ENCODE peak calls at places on chromosomes 5 and 9, in seven cellular contexts. G is NCI-H1417; Q is stimulated activated CD4-positive, alpha-beta T cell treated with anti-CD3 and anti-CD28 coated beads, Interleukin-15, amount 100 ng/mL, for 1 hour; V is cardiac septum; A is GOT3; Y is RWPE1; S is fibroblast of mammary gland. W is an unnamed sample.

GRCh38 chr5:83011990-83012389 is 65.2 kb downstream of the TMEM167A start:
- DNase-seq in S (no peak), V (no peak), A (no peak), G (no peak), Q (no peak), Y (no peak), W (no peak)

GRCh38 chr5:96381526-96381925 is 51.5 kb downstream of the PCSK1 start:
- DNase-seq in Y (no peak), V (no peak), Q (no peak), S (no peak), G (peak; percentile 72), A (no peak), W (no peak)

GRCh38 chr9:135666534-135667402 is 3.7 kb downstream of the LCN9 start:
- DNase-seq in Q (no peak), Y (no peak), S (no peak), A (no peak), V (peak; percentile 58), G (no peak), W (no peak)

GRCh38 chr9:98121096-98121495 is 2.1 kb upstream of the TRIM14 start:
- DNase-seq in Q (no peak), V (no peak), G (no peak), A (no peak), Y (peak; percentile 64), S (peak; percentile 22), W (no peak)

GRCh38 chr5:143248822-143249579 is 154.5 kb downstream of the NR3C1 start:
- DNase-seq in V (no peak), Q (no peak), Y (peak; percentile 81), S (peak; percentile 86), A (no peak), G (no peak), W (no peak)

GRCh38 chr5:78295035-78295961 is 800 bp upstream of the AP3B1 start:
- DNase-seq in S (no peak), A (no peak), G (peak; percentile 42), Y (peak; percentile 62), Q (peak; percentile 25), V (no peak), W (peak; percentile 51)

GRCh38 chr9:98135938-98136337 is 16.9 kb upstream of the TRIM14 start:
- DNase-seq in S (no peak), G (no peak), Y (no peak), A (no peak), Q (no peak), V (no peak), W (no peak)

GRCh38 chr9:38687389-38687842 is 32.5 kb downstream of the FAM240B start:
- DNase-seq in S (no peak), G (no peak), Q (no peak), V (no peak), Y (peak; percentile 85), A (no peak), W (no peak)

GRCh38 chr5:126525630-126526245 is 69.3 kb downstream of the ALDH7A1 start:
- DNase-seq in Y (no peak), G (no peak), S (peak; percentile 53), Q (no peak), A (no peak), V (no peak), W (no peak)

GRCh38 chr9:133106511-133107244 is 14.4 kb downstream of the RALGDS start:
- DNase-seq in S (no peak), A (no peak), Q (no peak), G (no peak), Y (no peak), V (no peak), W (no peak)

GRCh38 chr5:179870403-179870903 is 11.8 kb upstream of the MRNIP start:
- DNase-seq in V (peak; percentile 82), S (peak; percentile 47), Q (no peak), G (peak; percentile 10), A (no peak), Y (no peak), W (peak; percentile 27)

GRCh38 chr5:68519135-68519534 is 303.6 kb downstream of the PIK3R1 start:
- DNase-seq in V (no peak), G (no peak), A (no peak), Y (no peak), Q (no peak), S (no peak), W (no peak)

GRCh38 chr5:158819840-158820620 is 279.7 kb downstream of the EBF1 start:
- DNase-seq in Y (peak; percentile 20), A (no peak), V (no peak), G (no peak), S (peak; percentile 96), Q (no peak), W (no peak)

GRCh38 chr5:169874626-169875025 is 105.7 kb downstream of the INSYN2B start:
- DNase-seq in S (peak; percentile 27), Y (no peak), Q (no peak), V (no peak), A (no peak), G (no peak), W (no peak)

GRCh38 chr9:114854736-114855355 is 49.0 kb upstream of the TNFSF15 start:
- DNase-seq in Y (no peak), S (no peak), G (no peak), A (no peak), Q (no peak), V (no peak), W (no peak)

GRCh38 chr5:93461751-93462150 is 119.3 kb downstream of the NR2F1-AS1 start:
- DNase-seq in Q (no peak), S (peak; percentile 59), Y (peak; percentile 36), A (no peak), G (no peak), V (no peak), W (no peak)